ENCODE peak calls at places on chromosomes 3 and 15, in six cellular contexts. One of them, this sample, is unnamed.
A peak's percentile ranks its signal among the peaks of the same experiment; 100 is the strongest.

GRCh38 chr3:5056005-5056391 is 66.1 kb upstream of the ARL8B start:
- DNase-seq in ovary: no peak
- DNase-seq in right lobe of liver: no peak
- DNase-seq in tibial nerve: no peak
- DNase-seq in heart left ventricle: no peak
- DNase-seq in GM12891: no peak
- DNase-seq in this sample: no peak

GRCh38 chr15:86849563-86849962 is 769.9 kb downstream of the AGBL1 start:
- DNase-seq in ovary: no peak
- DNase-seq in right lobe of liver: no peak
- DNase-seq in tibial nerve: no peak
- DNase-seq in heart left ventricle: peak; percentile 54
- DNase-seq in GM12891: no peak
- DNase-seq in this sample: no peak

GRCh38 chr3:49358217-49358883 is at the start of gene GPX1:
- DNase-seq in ovary: peak; percentile 94
- DNase-seq in right lobe of liver: peak; percentile 98
- DNase-seq in tibial nerve: peak; percentile 91
- DNase-seq in heart left ventricle: peak; percentile 96
- DNase-seq in GM12891: peak; percentile 83
- DNase-seq in this sample: peak; percentile 78

GRCh38 chr15:48962662-48963523 is 826 bp downstream of the SHC4 start:
- DNase-seq in ovary: peak; percentile 29
- DNase-seq in right lobe of liver: peak; percentile 50
- DNase-seq in tibial nerve: no peak
- DNase-seq in heart left ventricle: no peak
- DNase-seq in GM12891: peak; percentile 22
- DNase-seq in this sample: no peak

GRCh38 chr3:25592510-25592968 is 72.2 kb downstream of the TOP2B start:
- DNase-seq in ovary: peak; percentile 33
- DNase-seq in right lobe of liver: no peak
- DNase-seq in tibial nerve: peak; percentile 34
- DNase-seq in heart left ventricle: peak; percentile 48
- DNase-seq in GM12891: no peak
- DNase-seq in this sample: peak; percentile 57

GRCh38 chr3:156816794-156817741 is 9.1 kb upstream of the LEKR1 start:
- DNase-seq in ovary: peak; percentile 82
- DNase-seq in right lobe of liver: peak; percentile 91
- DNase-seq in tibial nerve: peak; percentile 61
- DNase-seq in heart left ventricle: peak; percentile 83
- DNase-seq in GM12891: peak; percentile 69
- DNase-seq in this sample: peak; percentile 33

GRCh38 chr3:58161435-58162398 is 49.1 kb downstream of the DNASE1L3 start:
- DNase-seq in ovary: peak; percentile 82
- DNase-seq in right lobe of liver: peak; percentile 78
- DNase-seq in tibial nerve: peak; percentile 51
- DNase-seq in heart left ventricle: no peak
- DNase-seq in GM12891: no peak
- DNase-seq in this sample: peak; percentile 82

GRCh38 chr3:24263069-24263668 is 231.5 kb downstream of the THRB start:
- DNase-seq in ovary: no peak
- DNase-seq in right lobe of liver: no peak
- DNase-seq in tibial nerve: no peak
- DNase-seq in heart left ventricle: no peak
- DNase-seq in GM12891: no peak
- DNase-seq in this sample: no peak

GRCh38 chr15:48072941-48073340 is 47.8 kb upstream of the SLC24A5 start:
- DNase-seq in ovary: no peak
- DNase-seq in right lobe of liver: no peak
- DNase-seq in tibial nerve: no peak
- DNase-seq in heart left ventricle: no peak
- DNase-seq in GM12891: no peak
- DNase-seq in this sample: no peak

GRCh38 chr3:166274996-166275395 is 437.8 kb upstream of the BCHE start:
- DNase-seq in ovary: no peak
- DNase-seq in right lobe of liver: no peak
- DNase-seq in tibial nerve: no peak
- DNase-seq in heart left ventricle: no peak
- DNase-seq in GM12891: no peak
- DNase-seq in this sample: no peak

GRCh38 chr3:151630938-151631417 is 102.7 kb upstream of the AADACL2 start:
- DNase-seq in ovary: no peak
- DNase-seq in right lobe of liver: no peak
- DNase-seq in tibial nerve: no peak
- DNase-seq in heart left ventricle: no peak
- DNase-seq in GM12891: no peak
- DNase-seq in this sample: no peak

GRCh38 chr3:52983828-52984227 is 62.0 kb downstream of the SFMBT1 start:
- DNase-seq in ovary: no peak
- DNase-seq in right lobe of liver: no peak
- DNase-seq in tibial nerve: no peak
- DNase-seq in heart left ventricle: no peak
- DNase-seq in GM12891: no peak
- DNase-seq in this sample: no peak

GRCh38 chr15:78340243-78341056 is at the start of gene CRABP1:
- DNase-seq in ovary: no peak
- DNase-seq in right lobe of liver: no peak
- DNase-seq in tibial nerve: no peak
- DNase-seq in heart left ventricle: no peak
- DNase-seq in GM12891: no peak
- DNase-seq in this sample: no peak

GRCh38 chr3:113912551-113913246 is 35.1 kb upstream of the ZDHHC23 start:
- DNase-seq in ovary: no peak
- DNase-seq in right lobe of liver: no peak
- DNase-seq in tibial nerve: no peak
- DNase-seq in heart left ventricle: no peak
- DNase-seq in GM12891: peak; percentile 11
- DNase-seq in this sample: peak; percentile 30

GRCh38 chr3:184156522-184156955 is 1.4 kb downstream of the DVL3 start:
- DNase-seq in ovary: peak; percentile 86
- DNase-seq in right lobe of liver: peak; percentile 42
- DNase-seq in tibial nerve: no peak
- DNase-seq in heart left ventricle: peak; percentile 85
- DNase-seq in GM12891: no peak
- DNase-seq in this sample: peak; percentile 69

GRCh38 chr3:69290006-69290405 is 95.9 kb downstream of the FRMD4B start:
- DNase-seq in ovary: no peak
- DNase-seq in right lobe of liver: no peak
- DNase-seq in tibial nerve: no peak
- DNase-seq in heart left ventricle: peak; percentile 56
- DNase-seq in GM12891: no peak
- DNase-seq in this sample: no peak

GRCh38 chr3:52890735-52891134 is 6.6 kb downstream of the STIMATE start:
- DNase-seq in ovary: no peak
- DNase-seq in right lobe of liver: no peak
- DNase-seq in tibial nerve: no peak
- DNase-seq in heart left ventricle: no peak
- DNase-seq in GM12891: no peak
- DNase-seq in this sample: no peak

DNA sequence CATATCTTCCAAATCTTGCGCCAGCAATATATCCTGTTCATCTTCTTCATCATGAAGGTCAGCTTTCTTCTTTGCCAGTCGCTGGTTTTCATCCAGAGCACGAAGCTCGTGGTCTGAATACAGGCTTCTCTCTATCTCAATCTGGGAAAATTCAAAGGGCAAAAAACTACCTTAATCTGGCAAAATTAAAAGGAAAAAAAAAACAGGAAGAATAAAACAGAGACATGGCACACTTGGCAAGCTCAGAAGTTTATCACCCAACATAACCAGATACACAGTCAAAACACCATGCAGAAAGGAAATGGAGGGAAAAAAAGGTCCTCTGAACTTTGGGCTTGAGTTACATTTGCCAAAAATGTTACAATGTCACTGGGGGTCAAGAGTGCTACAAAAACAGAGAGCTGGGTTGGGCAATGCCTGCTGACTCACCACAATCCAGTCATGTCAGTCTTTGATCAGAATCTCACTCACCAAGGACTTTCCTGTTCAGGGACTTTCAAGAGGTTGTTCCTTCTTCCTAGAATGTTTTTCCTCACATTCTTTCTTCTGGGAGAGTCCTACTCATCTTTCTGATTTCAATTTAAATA is 1.5 kb downstream of the MRPL46 start:
- DNase-seq in ovary: no peak
- DNase-seq in right lobe of liver: peak; percentile 79
- DNase-seq in tibial nerve: no peak
- DNase-seq in heart left ventricle: no peak
- DNase-seq in GM12891: no peak
- DNase-seq in this sample: no peak
- TF ChIP-seq POLR2A in ovary: no peak
- TF ChIP-seq POLR2A in right lobe of liver: peak; percentile 19
- TF ChIP-seq POLR2A in tibial nerve: no peak
- TF ChIP-seq POLR2A in heart left ventricle: no peak
- TF ChIP-seq POLR2A in GM12891: no peak
- TF ChIP-seq POLR2A in this sample: no peak

DNA sequence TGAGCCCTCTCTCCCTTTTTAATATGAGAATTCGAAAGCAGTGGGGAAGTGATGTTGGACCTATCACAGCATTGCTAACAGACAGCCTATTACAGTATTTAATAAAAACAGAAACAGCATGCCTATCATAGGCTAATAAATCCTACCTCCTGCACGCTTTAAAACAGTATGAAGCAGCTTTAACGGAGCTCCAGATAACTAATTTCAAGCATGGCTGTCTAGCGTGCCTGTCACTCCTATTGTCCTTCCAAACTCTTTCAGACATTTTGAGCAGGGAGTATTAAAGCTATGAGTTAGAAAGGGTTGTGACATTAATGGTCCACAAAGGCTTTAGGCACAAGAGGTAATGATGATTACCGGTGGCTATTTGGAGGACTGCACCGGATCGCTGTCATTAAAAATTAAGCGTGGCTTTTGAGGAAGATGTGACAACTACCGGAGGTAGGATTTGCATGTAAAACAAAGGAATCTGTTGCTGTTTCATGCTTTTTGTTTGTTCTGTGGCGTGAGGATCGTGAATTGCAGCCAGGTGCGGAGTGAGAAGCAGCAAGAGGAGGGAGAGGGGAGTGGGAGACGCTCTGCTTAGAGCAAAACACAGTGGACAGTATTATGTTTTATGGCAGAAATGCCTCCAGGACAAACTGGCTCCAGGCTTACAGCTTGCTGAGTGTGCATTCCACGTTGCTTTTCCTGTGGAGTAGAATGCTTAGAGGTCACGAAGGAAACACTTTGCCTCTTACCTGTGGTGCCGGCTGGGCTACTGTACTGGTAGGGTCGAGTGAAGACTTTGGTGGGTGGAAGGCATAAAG is at the start of gene KCNMB2:
- DNase-seq in ovary: no peak
- DNase-seq in right lobe of liver: no peak
- DNase-seq in tibial nerve: no peak
- DNase-seq in heart left ventricle: no peak
- DNase-seq in GM12891: no peak
- DNase-seq in this sample: no peak
- TF ChIP-seq POLR2A in ovary: no peak
- TF ChIP-seq POLR2A in right lobe of liver: no peak
- TF ChIP-seq POLR2A in tibial nerve: no peak
- TF ChIP-seq POLR2A in heart left ventricle: no peak
- TF ChIP-seq POLR2A in GM12891: no peak
- TF ChIP-seq POLR2A in this sample: no peak

DNA sequence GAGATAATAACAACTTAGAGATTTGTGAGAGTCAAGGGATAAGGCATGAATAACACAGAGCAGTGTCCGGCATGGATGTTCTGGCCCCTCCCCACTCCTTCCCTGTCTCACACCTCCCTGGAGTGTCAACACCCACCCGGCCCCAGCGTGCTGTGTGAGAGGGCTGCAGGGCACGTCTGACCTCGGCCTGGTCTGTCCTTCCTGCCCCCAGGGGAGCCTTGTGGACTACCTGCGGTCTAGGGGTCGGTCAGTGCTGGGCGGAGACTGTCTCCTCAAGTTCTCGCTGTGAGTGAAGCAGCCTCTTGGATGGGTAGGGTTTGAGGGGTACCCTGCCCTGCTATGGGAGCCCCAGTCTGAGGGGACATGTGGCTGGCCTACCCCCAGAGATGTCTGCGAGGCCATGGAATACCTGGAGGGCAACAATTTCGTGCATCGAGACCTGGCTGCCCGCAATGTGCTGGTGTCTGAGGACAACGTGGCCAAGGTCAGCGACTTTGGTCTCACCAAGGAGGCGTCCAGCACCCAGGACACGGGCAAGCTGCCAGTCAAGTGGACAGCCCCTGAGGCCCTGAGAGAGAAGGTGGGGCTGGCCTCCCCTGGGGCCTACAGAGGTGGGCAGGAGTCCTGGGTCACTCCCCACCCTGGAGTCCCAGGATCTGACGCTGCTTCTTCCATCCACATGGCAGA is 11.2 kb upstream of the LMAN1L start:
- DNase-seq in ovary: no peak
- DNase-seq in right lobe of liver: peak; percentile 36
- DNase-seq in tibial nerve: no peak
- DNase-seq in heart left ventricle: no peak
- DNase-seq in GM12891: no peak
- DNase-seq in this sample: no peak
- TF ChIP-seq POLR2A in ovary: no peak
- TF ChIP-seq POLR2A in right lobe of liver: no peak
- TF ChIP-seq POLR2A in tibial nerve: no peak
- TF ChIP-seq POLR2A in heart left ventricle: no peak
- TF ChIP-seq POLR2A in GM12891: no peak
- TF ChIP-seq POLR2A in this sample: no peak

DNA sequence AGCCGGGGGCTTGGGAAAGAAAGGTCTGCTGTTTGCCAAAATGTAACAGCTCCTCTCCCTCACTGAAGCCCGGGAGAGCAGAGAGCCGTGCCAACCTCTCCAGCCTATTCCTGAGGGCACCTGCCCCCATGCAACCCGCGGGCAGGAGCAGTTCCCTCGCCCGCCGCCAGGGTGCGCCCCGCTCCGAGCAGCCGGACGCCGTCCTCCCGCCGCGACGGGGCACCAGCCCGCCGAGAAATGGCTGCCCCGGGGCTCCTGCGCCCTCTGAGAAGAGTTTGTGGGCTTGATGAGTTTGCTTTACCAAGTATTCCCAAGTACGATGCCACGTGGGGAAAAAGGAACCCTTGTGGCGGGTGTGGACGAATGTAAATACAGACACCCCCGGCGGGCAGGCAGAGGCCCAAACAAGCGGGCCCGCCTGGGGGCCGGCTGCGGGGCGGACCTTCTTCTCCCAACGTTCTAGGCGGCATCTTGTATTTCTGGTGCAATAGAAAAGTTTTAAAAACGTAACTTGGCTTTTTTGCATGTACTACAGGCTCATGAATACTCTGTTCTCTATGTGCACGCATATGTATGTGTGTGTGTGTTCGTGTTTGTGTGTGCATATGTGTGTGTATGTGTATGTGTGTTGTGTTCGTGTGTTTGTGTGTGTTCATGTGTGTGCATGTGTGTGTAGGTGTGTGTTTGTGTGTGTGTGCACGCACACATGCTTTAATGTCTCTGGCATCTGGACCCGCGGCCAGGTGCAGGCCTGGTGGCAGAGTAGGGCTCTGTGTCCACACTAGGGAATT is 162.9 kb downstream of the CHSY1 start:
- DNase-seq in ovary: peak; percentile 82
- DNase-seq in right lobe of liver: peak; percentile 76
- DNase-seq in tibial nerve: peak; percentile 68
- DNase-seq in heart left ventricle: peak; percentile 77
- DNase-seq in GM12891: peak; percentile 87
- DNase-seq in this sample: no peak
- TF ChIP-seq POLR2A in ovary: no peak
- TF ChIP-seq POLR2A in right lobe of liver: no peak
- TF ChIP-seq POLR2A in tibial nerve: no peak
- TF ChIP-seq POLR2A in heart left ventricle: no peak
- TF ChIP-seq POLR2A in GM12891: no peak
- TF ChIP-seq POLR2A in this sample: no peak